ENCODE peak calls at places on chromosomes 5 and 9, in seven cellular contexts. One of them, this sample, is unnamed.

GRCh38 chr5:68445257-68446069 is 229.9 kb downstream of the PIK3R1 start:
- DNase-seq in B cell: no peak
- DNase-seq in A549: no peak
- DNase-seq in upper lobe of left lung: no peak
- DNase-seq in spleen: no peak
- DNase-seq in mammary epithelial cell: no peak
- DNase-seq in Caco-2: no peak
- DNase-seq in this sample: no peak

GRCh38 chr5:146527785-146528184 is 11.8 kb upstream of the GPR151 start:
- DNase-seq in B cell: no peak
- DNase-seq in A549: no peak
- DNase-seq in upper lobe of left lung: no peak
- DNase-seq in spleen: no peak
- DNase-seq in mammary epithelial cell: peak; percentile 60
- DNase-seq in Caco-2: no peak
- DNase-seq in this sample: no peak

GRCh38 chr9:134624119-134624826 is 17.3 kb upstream of the COL5A1 start:
- DNase-seq in B cell: no peak
- DNase-seq in A549: no peak
- DNase-seq in upper lobe of left lung: peak; percentile 29
- DNase-seq in spleen: peak; percentile 33
- DNase-seq in mammary epithelial cell: no peak
- DNase-seq in Caco-2: peak; percentile 23
- DNase-seq in this sample: no peak

GRCh38 chr5:95647886-95648860 is 1.6 kb downstream of the RFESD start:
- DNase-seq in B cell: no peak
- DNase-seq in A549: peak; percentile 26
- DNase-seq in upper lobe of left lung: no peak
- DNase-seq in spleen: no peak
- DNase-seq in mammary epithelial cell: no peak
- DNase-seq in Caco-2: no peak
- DNase-seq in this sample: no peak

GRCh38 chr5:133398646-133399081 is 213.7 kb downstream of the FSTL4 start:
- DNase-seq in B cell: no peak
- DNase-seq in A549: no peak
- DNase-seq in upper lobe of left lung: no peak
- DNase-seq in spleen: no peak
- DNase-seq in mammary epithelial cell: no peak
- DNase-seq in Caco-2: no peak
- DNase-seq in this sample: peak; percentile 69

GRCh38 chr9:138074516-138074915 is 196.9 kb downstream of the CACNA1B start:
- DNase-seq in B cell: no peak
- DNase-seq in A549: no peak
- DNase-seq in upper lobe of left lung: no peak
- DNase-seq in spleen: peak; percentile 45
- DNase-seq in mammary epithelial cell: no peak
- DNase-seq in Caco-2: no peak
- DNase-seq in this sample: no peak

GRCh38 chr5:123119334-123119986 is 30.4 kb downstream of the PRDM6 start:
- DNase-seq in B cell: no peak
- DNase-seq in A549: peak; percentile 75
- DNase-seq in upper lobe of left lung: peak; percentile 18
- DNase-seq in spleen: no peak
- DNase-seq in mammary epithelial cell: no peak
- DNase-seq in Caco-2: peak; percentile 93
- DNase-seq in this sample: no peak

GRCh38 chr9:134916161-134916665 is 1.5 kb downstream of the FCN1 start:
- DNase-seq in B cell: no peak
- DNase-seq in A549: no peak
- DNase-seq in upper lobe of left lung: no peak
- DNase-seq in spleen: peak; percentile 78
- DNase-seq in mammary epithelial cell: no peak
- DNase-seq in Caco-2: no peak
- DNase-seq in this sample: no peak

GRCh38 chr5:219492-219891 is 1.4 kb downstream of the SDHA start:
- DNase-seq in B cell: peak; percentile 50
- DNase-seq in A549: no peak
- DNase-seq in upper lobe of left lung: no peak
- DNase-seq in spleen: no peak
- DNase-seq in mammary epithelial cell: peak; percentile 15
- DNase-seq in Caco-2: no peak
- DNase-seq in this sample: no peak

GRCh38 chr5:2003206-2003605 is 120.5 kb upstream of the IRX4 start:
- DNase-seq in B cell: no peak
- DNase-seq in A549: no peak
- DNase-seq in upper lobe of left lung: no peak
- DNase-seq in spleen: no peak
- DNase-seq in mammary epithelial cell: no peak
- DNase-seq in Caco-2: no peak
- DNase-seq in this sample: no peak

GRCh38 chr5:181232593-181232992 is 9.5 kb downstream of the TRIM41 start:
- DNase-seq in B cell: no peak
- DNase-seq in A549: no peak
- DNase-seq in upper lobe of left lung: peak; percentile 78
- DNase-seq in spleen: no peak
- DNase-seq in mammary epithelial cell: no peak
- DNase-seq in Caco-2: no peak
- DNase-seq in this sample: no peak

GRCh38 chr5:125269926-125270325 is 523.5 kb upstream of the ZNF608 start:
- DNase-seq in B cell: no peak
- DNase-seq in A549: no peak
- DNase-seq in upper lobe of left lung: no peak
- DNase-seq in spleen: no peak
- DNase-seq in mammary epithelial cell: peak; percentile 22
- DNase-seq in Caco-2: no peak
- DNase-seq in this sample: no peak

GRCh38 chr5:159163027-159163699 is 46.2 kb downstream of the RNF145 start:
- DNase-seq in B cell: no peak
- DNase-seq in A549: peak; percentile 45
- DNase-seq in upper lobe of left lung: no peak
- DNase-seq in spleen: no peak
- DNase-seq in mammary epithelial cell: peak; percentile 97
- DNase-seq in Caco-2: no peak
- DNase-seq in this sample: no peak

DNA sequence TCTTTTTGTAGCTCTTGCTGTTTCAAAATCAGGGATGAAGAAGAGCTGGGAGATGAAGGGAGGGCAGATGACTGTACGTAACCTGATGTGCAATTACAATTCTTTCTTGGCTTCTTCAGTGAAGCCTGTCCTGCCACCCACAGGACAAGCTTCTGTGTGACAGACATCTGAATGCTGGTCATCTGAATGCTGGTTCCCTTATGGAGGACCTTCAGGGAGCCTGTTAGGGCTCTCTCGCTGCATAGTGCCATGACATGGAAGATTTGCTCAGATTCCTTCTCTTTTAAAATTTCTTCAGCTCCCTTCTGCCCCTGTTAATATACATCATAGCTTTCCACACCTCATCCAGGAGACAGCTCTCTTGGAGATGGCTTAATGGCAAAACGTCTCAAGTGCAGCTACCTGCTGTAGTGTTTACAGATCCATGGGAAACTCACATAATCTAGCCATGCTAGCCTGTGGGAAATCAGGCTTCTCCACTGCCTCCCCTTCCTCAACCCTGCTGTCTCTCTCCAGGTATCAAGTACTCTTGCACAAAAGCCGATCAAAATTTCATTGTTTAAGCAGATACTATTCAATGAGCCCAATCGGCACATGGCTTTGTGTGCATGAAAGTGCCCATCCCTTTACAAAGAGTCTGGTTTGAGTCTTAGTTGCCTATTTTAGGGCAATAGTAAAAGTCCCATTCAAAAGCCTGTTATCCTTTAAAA is 134.6 kb downstream of the RAB3C start:
- DNase-seq in B cell: no peak
- DNase-seq in A549: peak; percentile 4
- DNase-seq in upper lobe of left lung: no peak
- DNase-seq in spleen: no peak
- DNase-seq in mammary epithelial cell: no peak
- DNase-seq in Caco-2: no peak
- DNase-seq in this sample: no peak
- TF ChIP-seq CTCF in B cell: no peak
- TF ChIP-seq CTCF in A549: no peak
- TF ChIP-seq CTCF in upper lobe of left lung: no peak
- TF ChIP-seq CTCF in spleen: no peak
- TF ChIP-seq CTCF in mammary epithelial cell: no peak
- TF ChIP-seq CTCF in Caco-2: no peak
- TF ChIP-seq CTCF in this sample: no peak

GRCh38 chr5:142317173-142317572 is 7.6 kb downstream of the SPRY4 start:
- DNase-seq in B cell: no peak
- DNase-seq in A549: no peak
- DNase-seq in upper lobe of left lung: no peak
- DNase-seq in spleen: no peak
- DNase-seq in mammary epithelial cell: no peak
- DNase-seq in Caco-2: no peak
- DNase-seq in this sample: no peak

GRCh38 chr5:142316051-142316450 is 8.8 kb downstream of the SPRY4 start:
- DNase-seq in B cell: no peak
- DNase-seq in A549: no peak
- DNase-seq in upper lobe of left lung: no peak
- DNase-seq in spleen: no peak
- DNase-seq in mammary epithelial cell: no peak
- DNase-seq in Caco-2: no peak
- DNase-seq in this sample: no peak

GRCh38 chr5:142319105-142319504 is 5.7 kb downstream of the SPRY4 start:
- DNase-seq in B cell: no peak
- DNase-seq in A549: no peak
- DNase-seq in upper lobe of left lung: no peak
- DNase-seq in spleen: no peak
- DNase-seq in mammary epithelial cell: no peak
- DNase-seq in Caco-2: no peak
- DNase-seq in this sample: no peak

GRCh38 chr5:142316681-142317080 is 8.1 kb downstream of the SPRY4 start:
- DNase-seq in B cell: no peak
- DNase-seq in A549: no peak
- DNase-seq in upper lobe of left lung: no peak
- DNase-seq in spleen: no peak
- DNase-seq in mammary epithelial cell: no peak
- DNase-seq in Caco-2: no peak
- DNase-seq in this sample: no peak

DNA sequence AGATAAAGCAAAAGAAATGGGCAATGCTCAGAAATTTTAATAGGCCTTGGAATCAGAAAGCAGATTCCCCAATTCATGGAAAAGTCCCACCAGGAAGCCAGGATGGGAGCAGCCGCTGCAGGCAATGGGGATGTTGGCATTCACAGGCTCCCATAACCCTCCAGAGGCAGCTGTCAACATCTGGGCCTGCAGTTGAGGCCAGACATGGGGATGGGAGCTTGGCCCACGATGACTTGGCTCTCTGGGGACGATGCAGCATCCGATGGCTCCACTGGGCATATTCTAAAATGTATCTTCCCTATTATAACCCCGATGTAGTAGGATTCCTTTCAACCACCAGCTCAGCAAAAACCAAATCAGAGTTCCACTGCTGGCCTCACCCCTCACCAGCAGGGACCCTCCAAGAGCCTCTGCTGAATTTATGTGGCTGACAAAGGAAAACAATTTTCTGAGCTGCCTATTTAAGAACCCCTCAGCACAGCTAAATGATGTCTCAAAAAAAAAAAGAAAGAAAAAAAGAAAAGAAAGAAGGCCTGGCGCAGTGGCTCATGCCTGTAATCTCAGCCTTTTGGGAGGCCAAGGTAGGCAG is 7.1 kb downstream of the SPRY4 start:
- DNase-seq in B cell: no peak
- DNase-seq in A549: no peak
- DNase-seq in upper lobe of left lung: no peak
- DNase-seq in spleen: no peak
- DNase-seq in mammary epithelial cell: no peak
- DNase-seq in Caco-2: no peak
- DNase-seq in this sample: no peak
- TF ChIP-seq CTCF in B cell: no peak
- TF ChIP-seq CTCF in A549: no peak
- TF ChIP-seq CTCF in upper lobe of left lung: no peak
- TF ChIP-seq CTCF in spleen: no peak
- TF ChIP-seq CTCF in mammary epithelial cell: no peak
- TF ChIP-seq CTCF in Caco-2: peak; percentile 18
- TF ChIP-seq CTCF in this sample: peak; percentile 9

GRCh38 chr5:174837919-174838902 is 113.8 kb downstream of the MSX2 start:
- DNase-seq in B cell: no peak
- DNase-seq in A549: peak; percentile 49
- DNase-seq in upper lobe of left lung: no peak
- DNase-seq in spleen: no peak
- DNase-seq in mammary epithelial cell: peak; percentile 7
- DNase-seq in Caco-2: no peak
- DNase-seq in this sample: no peak
- TF ChIP-seq CTCF in B cell: no peak
- TF ChIP-seq CTCF in A549: peak; percentile 44
- TF ChIP-seq CTCF in upper lobe of left lung: no peak
- TF ChIP-seq CTCF in spleen: no peak
- TF ChIP-seq CTCF in mammary epithelial cell: no peak
- TF ChIP-seq CTCF in Caco-2: peak; percentile 15
- TF ChIP-seq CTCF in this sample: no peak

DNA sequence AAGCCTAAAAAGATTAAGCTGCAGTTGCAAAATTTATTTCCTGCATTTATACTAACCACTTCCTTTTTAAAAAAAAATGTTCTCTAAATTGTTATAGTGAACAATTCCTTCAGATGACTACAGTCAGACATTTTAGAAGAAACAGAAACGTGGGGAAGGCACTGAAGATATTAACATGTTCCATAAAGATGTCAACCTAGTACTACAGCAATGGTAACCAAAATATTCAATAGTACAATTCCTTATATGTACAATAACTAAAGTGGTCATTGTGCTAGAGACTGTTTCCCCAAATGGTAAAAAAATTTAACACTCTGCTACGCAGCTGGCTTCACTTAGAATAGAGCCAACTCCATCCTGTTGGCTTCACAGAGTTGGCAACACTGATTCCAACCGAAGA is 97.7 kb downstream of the FNBP1 start:
- DNase-seq in B cell: no peak
- DNase-seq in A549: no peak
- DNase-seq in upper lobe of left lung: no peak
- DNase-seq in spleen: no peak
- DNase-seq in mammary epithelial cell: no peak
- DNase-seq in Caco-2: no peak
- DNase-seq in this sample: no peak
- TF ChIP-seq CTCF in B cell: no peak
- TF ChIP-seq CTCF in A549: no peak
- TF ChIP-seq CTCF in upper lobe of left lung: no peak
- TF ChIP-seq CTCF in spleen: no peak
- TF ChIP-seq CTCF in mammary epithelial cell: no peak
- TF ChIP-seq CTCF in Caco-2: no peak
- TF ChIP-seq CTCF in this sample: no peak

This sample was measured in GM06990.